ENCODE peak calls at places on chromosome 1, in five cellular contexts. O is choroid plexus epithelial cell; H is aorta; E is left ventricle myocardium inferior; D is effector memory CD4-positive, alpha-beta T cell. R is an unnamed sample.

GRCh38 chr1:64811131-64811530 is 66.3 kb downstream of the RAVER2 start:
- DNase-seq in O (no peak), H (no peak), E (no peak), D (no peak), R (no peak)

GRCh38 chr1:30271401-30272287 is 451.7 kb downstream of the MATN1 start:
- DNase-seq in O (no peak), H (no peak), E (no peak), D (no peak), R (no peak)

GRCh38 chr1:153833171-153833570 is 58.0 kb downstream of the SLC27A3 start:
- DNase-seq in O (no peak), H (no peak), E (no peak), D (no peak), R (no peak)

GRCh38 chr1:171218661-171219060 is 29.6 kb upstream of the FMO1 start:
- DNase-seq in O (peak), H (no peak), E (no peak), D (no peak), R (no peak)

GRCh38 chr1:19204665-19205266 is 5.3 kb downstream of the UBR4 start:
- DNase-seq in O (peak), H (no peak), E (no peak), D (no peak), R (no peak)

GRCh38 chr1:80929868-80930508 is 870.7 kb upstream of the ADGRL2 start:
- DNase-seq in O (no peak), H (no peak), E (no peak), D (no peak), R (no peak)

GRCh38 chr1:155188268-155188667 is 14.6 kb downstream of the TRIM46 start:
- DNase-seq in O (no peak), H (peak), E (no peak), D (no peak), R (peak)

GRCh38 chr1:31182352-31182751 is 57.3 kb downstream of the NKAIN1 start:
- DNase-seq in O (peak), H (peak), E (peak), D (no peak), R (peak)

GRCh38 chr1:119870917-119871486 is 25.3 kb downstream of the ADAM30 start:
- DNase-seq in O (peak), H (peak), E (peak), D (peak), R (peak)

GRCh38 chr1:51729824-51730284 is 113.0 kb downstream of the OSBPL9 start:
- DNase-seq in O (peak), H (no peak), E (no peak), D (no peak), R (peak)

GRCh38 chr1:32759997-32760623 is 57.0 kb downstream of the YARS1 start:
- DNase-seq in O (peak), H (no peak), E (no peak), D (no peak), R (peak)

GRCh38 chr1:246063013-246063616 is 444.0 kb downstream of the SMYD3 start:
- DNase-seq in O (no peak), H (no peak), E (no peak), D (no peak), R (no peak)

GRCh38 chr1:22327411-22327810 is 124.2 kb upstream of the ZBTB40 start:
- DNase-seq in O (no peak), H (no peak), E (no peak), D (no peak), R (no peak)

GRCh38 chr1:50106095-50106761 is 2.5 kb upstream of the ELAVL4 start:
- DNase-seq in O (no peak), H (no peak), E (no peak), D (no peak), R (no peak)
- H3K4me3 ChIP-seq in O (no peak), H (no peak), E (no peak), D (no peak), R (no peak)

DNA sequence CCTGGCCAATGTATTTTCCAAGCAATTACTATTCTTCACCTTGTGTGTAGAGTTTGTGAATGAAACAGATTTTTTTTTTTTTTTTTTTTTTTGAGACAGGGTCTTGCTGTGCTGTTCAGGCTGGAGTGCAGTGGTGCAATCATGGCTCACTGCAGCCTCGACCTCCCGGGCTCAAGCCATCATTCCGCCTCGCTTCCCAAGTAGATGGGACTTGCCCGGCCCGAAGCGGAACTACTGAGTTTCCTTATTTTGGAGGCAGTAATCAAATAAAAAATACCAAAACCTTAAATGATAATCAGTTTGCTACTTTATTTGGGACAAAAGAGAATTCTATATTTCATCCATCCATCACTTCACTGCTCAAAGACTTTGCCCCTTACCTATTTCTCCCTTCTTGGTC is 704 bp upstream of the BTBD8 start:
- DNase-seq in O (no peak), H (no peak), E (no peak), D (no peak), R (no peak)
- H3K4me3 ChIP-seq in O (no peak), H (peak), E (peak), D (no peak), R (peak)

DNA sequence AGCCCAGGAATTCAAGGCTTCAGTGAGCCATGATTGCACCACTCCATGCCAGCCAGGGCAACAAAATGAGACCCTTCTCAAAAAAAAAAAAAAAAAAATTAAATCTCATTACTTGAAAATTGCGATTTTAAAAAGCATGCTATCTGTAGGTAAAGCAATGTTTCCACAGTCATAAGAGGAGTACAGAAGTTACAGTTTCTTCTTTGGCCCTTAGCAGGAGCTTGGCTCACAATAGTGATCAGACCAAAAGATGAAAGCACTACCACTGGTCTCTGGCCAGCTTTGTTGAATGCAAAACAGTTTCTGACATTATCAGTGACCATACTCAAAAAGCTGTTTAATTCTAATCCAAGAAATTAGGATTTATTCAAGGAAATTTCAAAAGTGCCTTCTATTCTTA is 31.2 kb downstream of the VAV3 start:
- DNase-seq in O (no peak), H (no peak), E (no peak), D (no peak), R (no peak)
- H3K4me3 ChIP-seq in O (no peak), H (no peak), E (no peak), D (no peak), R (no peak)

GRCh38 chr1:100178092-100178491 is at the start of gene LRRC39:
- DNase-seq in O (peak), H (no peak), E (no peak), D (no peak), R (no peak)
- H3K4me3 ChIP-seq in O (no peak), H (no peak), E (peak), D (no peak), R (peak)

DNA sequence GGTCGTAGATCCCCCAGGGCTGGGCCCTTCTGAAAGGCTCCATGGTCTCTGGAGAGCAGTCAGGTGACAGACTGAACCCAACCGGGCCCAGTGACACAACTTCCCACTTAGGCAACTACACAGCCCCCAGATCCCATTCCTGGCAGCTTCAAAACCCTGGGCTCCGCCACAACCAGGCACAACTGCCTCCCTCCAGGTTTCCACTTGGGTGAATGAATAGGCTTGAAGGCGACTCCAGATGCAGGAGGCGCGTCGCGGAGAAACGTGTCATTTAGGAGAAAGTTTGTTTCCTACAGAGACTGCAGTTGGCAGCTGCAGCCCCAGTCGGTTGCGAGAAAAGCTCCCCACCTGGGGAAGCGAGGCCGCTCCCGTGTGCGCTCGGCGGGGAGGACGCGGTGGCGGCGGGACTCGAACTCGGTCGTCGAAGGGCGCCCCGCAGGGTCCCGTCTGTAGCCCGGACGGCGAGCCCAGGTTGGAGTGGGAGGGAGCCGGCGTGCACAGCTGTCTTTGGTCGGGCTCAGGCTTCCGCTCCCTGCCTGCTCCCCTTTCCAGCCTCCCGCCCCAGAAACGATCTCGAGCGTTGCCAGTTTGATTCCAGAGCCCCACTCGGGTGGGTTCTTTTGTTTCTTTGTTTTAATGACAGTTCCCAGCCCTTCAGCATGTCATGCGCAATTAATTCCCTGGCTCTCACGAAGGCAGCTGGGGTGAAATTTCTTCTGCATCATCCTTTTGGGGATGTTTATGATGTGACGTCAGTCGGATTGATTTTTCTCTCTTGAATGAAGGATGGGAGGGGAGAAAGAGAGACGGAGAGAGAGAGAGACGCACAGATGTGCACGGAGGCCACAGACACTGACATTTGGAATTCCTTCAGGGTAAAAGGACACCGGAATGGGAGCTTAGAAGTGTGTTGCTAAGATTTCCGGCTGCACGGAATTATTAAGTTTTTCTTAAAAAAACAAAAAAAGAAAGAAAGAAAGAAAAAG is 862 bp upstream of the SGIP1 start:
- DNase-seq in O (peak), H (peak), E (peak), D (no peak), R (peak)
- H3K4me3 ChIP-seq in O (peak), H (peak), E (peak), D (peak), R (peak)

GRCh38 chr1:157878059-157878458 is 36.5 kb upstream of the CD5L start:
- DNase-seq in O (peak), H (no peak), E (no peak), D (no peak), R (no peak)
- H3K4me3 ChIP-seq in O (no peak), H (no peak), E (no peak), D (no peak), R (no peak)

GRCh38 chr1:44810101-44810761 is 1.9 kb downstream of the BTBD19 start:
- DNase-seq in O (peak), H (peak), E (peak), D (peak), R (peak)
- H3K4me3 ChIP-seq in O (peak), H (no peak), E (peak), D (no peak), R (no peak)

GRCh38 chr1:196661345-196661744 is 9.5 kb downstream of the CFH start:
- DNase-seq in O (no peak), H (no peak), E (no peak), D (no peak), R (no peak)
- H3K4me3 ChIP-seq in O (no peak), H (no peak), E (no peak), D (no peak), R (no peak)

DNA sequence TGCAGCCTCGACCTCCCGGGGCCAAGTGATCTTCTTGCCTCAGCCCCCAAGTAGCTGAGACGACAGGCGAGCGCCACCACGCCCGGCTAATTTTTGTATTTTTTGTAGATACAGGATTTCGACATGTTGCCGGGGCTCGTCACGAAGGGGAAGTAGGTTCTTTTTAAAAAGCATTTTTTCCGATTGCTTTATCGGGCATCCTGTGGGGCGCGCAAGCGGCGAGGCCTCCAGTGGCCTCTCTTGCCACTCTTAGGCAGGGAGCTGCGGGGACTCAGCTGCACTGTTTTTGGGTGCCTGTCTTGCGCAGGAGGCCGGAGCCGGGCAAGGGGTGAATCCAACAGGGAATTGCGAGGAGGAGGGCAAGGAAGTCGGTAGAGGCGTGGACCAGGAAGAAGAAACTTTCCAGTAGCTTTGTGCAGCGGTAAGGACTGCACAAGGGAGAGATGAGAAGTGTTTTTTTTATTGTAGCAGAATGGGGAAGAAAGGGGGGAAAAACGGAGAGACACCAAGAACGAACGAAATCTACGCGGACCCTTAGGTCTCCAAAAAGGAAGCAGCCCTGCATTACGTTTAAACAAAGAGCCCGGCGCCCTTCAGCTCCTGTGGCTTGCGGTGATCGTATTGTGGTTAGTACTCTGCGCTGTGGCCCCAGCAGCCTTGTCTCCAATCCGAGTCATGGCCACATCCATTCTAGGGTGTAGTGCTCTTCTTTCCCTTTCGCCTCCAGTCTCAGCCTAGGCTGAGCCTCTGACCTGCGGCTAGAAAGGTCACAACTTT is 164.8 kb downstream of the PPIAL4G start:
- DNase-seq in O (peak), H (peak), E (peak), D (peak), R (peak)
- H3K4me3 ChIP-seq in O (peak), H (no peak), E (peak), D (peak), R (peak)